ENCODE peak calls at places on chromosomes 12 and 14, in four cellular contexts. H is endothelial cell; F is chondrocyte; D is CD8-positive, alpha-beta T cell. O is an unnamed sample.

GRCh38 chr12:115481141-115481540 is 796.4 kb downstream of the MED13L start:
- DNase-seq in F (no peak), D (no peak), H (no peak), O (no peak)

GRCh38 chr12:98416845-98417244 is 98.5 kb upstream of the TMPO start:
- DNase-seq in H (no peak), F (no peak), D (no peak), O (peak)

GRCh38 chr12:73612571-73612970 is 925.1 kb upstream of the ATXN7L3B start:
- DNase-seq in H (no peak), F (no peak), D (no peak), O (no peak)

GRCh38 chr12:103965255-103965589 is 450 bp upstream of the TDG start:
- DNase-seq in D (no peak), H (no peak), F (no peak), O (no peak)

GRCh38 chr12:2284321-2284813 is 231.6 kb downstream of the CACNA1C start:
- DNase-seq in D (no peak), H (no peak), F (no peak), O (no peak)

GRCh38 chr12:94553130-94553519 is 93.5 kb upstream of the CEP83 start:
- DNase-seq in H (no peak), D (no peak), F (no peak), O (peak)

GRCh38 chr14:52286659-52287649 is 19.5 kb downstream of the PTGDR start:
- DNase-seq in F (no peak), D (no peak), H (no peak), O (no peak)

GRCh38 chr12:52307836-52308806 is 13.1 kb downstream of the KRT83 start:
- DNase-seq in F (no peak), D (no peak), H (peak), O (peak)

GRCh38 chr14:65879218-65880009 is 466.9 kb downstream of the FUT8 start:
- DNase-seq in H (no peak), F (no peak), D (no peak), O (peak)

GRCh38 chr14:73725116-73726024 is 11.2 kb upstream of the PNMA1 start:
- DNase-seq in H (no peak), D (no peak), F (no peak), O (peak)

GRCh38 chr12:85580562-85581168 is 255.5 kb downstream of the RASSF9 start:
- DNase-seq in H (no peak), F (no peak), D (no peak), O (no peak)

DNA sequence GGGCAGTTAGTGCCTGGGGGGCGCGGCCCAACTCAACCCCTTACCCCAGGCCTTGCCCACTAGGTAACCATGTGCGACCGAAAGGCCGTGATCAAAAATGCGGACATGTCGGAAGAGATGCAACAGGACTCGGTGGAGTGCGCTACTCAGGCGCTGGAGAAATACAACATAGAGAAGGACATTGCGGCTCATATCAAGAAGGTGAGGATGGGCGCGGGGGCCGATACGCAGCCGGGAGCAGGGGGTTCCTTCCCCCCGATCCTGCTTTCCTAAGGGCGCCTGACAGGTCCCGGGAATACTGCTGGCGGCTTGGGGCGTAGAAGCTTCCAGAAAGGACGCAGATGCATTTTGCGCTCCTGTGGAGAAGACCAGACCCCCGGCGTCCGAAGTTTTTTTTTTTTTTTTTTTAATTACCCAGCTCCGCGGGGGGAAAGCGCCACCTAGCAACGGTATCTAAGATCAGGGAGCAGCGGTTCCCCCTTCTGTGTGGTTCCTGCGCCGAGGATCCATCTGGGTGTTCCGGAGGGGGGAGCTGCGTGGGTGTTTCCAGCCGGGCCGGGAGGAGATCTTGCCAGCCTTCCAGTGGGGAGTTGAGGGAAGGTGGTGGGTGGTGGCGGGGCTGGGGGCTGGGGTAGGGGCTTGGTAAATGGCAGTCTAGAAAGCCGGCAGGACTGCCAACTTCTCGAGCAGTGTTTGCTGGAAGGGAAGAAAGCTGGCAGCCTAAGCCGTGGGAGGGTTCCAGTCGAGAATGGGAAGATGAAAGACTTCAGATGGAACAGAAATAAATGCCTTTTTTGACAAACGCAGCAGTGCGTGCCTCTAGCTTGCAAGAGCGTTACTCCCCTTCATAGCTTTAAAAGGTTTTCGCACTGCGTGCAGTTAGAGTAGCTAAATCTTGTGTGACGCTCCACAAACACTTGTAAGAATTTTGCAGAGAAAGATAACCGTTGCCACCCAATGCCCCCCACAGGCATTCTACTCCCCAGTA is 734 bp downstream of the DYNLL1 start:
- DNase-seq in F (no peak), H (peak), D (peak), O (peak)
- TF ChIP-seq CTCF in F (peak), H (no peak), D (no peak), O (no peak)

GRCh38 chr14:83473846-83474245 is 1940.2 kb upstream of the SEL1L start:
- DNase-seq in D (no peak), F (no peak), H (no peak), O (no peak)
- TF ChIP-seq CTCF in D (no peak), F (no peak), H (no peak), O (no peak)

GRCh38 chr12:127271776-127272175 is 995.2 kb upstream of the TMEM132C start:
- DNase-seq in D (no peak), H (no peak), F (no peak), O (no peak)

GRCh38 chr12:127268121-127268520 is 998.8 kb upstream of the TMEM132C start:
- DNase-seq in D (no peak), F (no peak), H (no peak), O (no peak)

GRCh38 chr12:127267128-127267527 is 999.8 kb upstream of the TMEM132C start:
- DNase-seq in F (no peak), H (no peak), D (no peak), O (no peak)

GRCh38 chr12:127272864-127273263 is 994.1 kb upstream of the TMEM132C start:
- DNase-seq in H (no peak), D (no peak), F (no peak), O (peak)

GRCh38 chr12:127270193-127270592 is 996.8 kb upstream of the TMEM132C start:
- DNase-seq in D (no peak), H (no peak), F (no peak), O (peak)
- TF ChIP-seq CTCF in D (no peak), H (no peak), F (no peak), O (no peak)

GRCh38 chr12:74846116-74846515 is 308.5 kb downstream of the ATXN7L3B start:
- DNase-seq in F (no peak), D (no peak), H (no peak), O (no peak)

GRCh38 chr12:74847169-74847568 is 309.5 kb downstream of the ATXN7L3B start:
- DNase-seq in F (no peak), D (no peak), H (no peak), O (no peak)

GRCh38 chr12:74849801-74850200 is 312.2 kb downstream of the ATXN7L3B start:
- DNase-seq in D (no peak), H (no peak), F (no peak), O (no peak)
- TF ChIP-seq CTCF in D (no peak), H (no peak), F (peak), O (peak)

GRCh38 chr14:57380935-57381334 is 9.5 kb upstream of the NAA30 start:
- DNase-seq in F (no peak), H (no peak), D (no peak), O (peak)

GRCh38 chr14:57383125-57383524 is 7.3 kb upstream of the NAA30 start:
- DNase-seq in D (no peak), F (no peak), H (no peak), O (no peak)

GRCh38 chr14:57375156-57375555 is 15.2 kb upstream of the NAA30 start:
- DNase-seq in H (no peak), F (no peak), D (no peak), O (no peak)

GRCh38 chr14:57382283-57382682 is 8.1 kb upstream of the NAA30 start:
- DNase-seq in F (no peak), D (no peak), H (no peak), O (peak)

DNA sequence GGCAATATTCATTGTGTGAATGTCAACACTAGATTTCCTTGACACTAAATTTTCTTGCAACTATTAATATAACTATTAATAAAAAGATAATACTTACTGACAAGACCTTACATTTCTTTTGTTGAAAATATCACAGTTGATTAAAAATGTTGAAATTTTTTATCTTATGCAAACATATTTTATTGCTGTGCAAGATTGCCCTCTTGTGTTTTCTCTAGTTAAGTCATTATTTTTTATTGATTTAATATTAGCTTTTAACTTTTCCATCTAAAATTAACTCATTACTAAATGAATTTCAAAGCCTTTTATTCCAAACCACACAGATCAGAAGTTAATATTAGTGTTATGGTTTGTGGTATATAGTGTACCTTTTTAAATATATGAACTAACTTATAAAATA is 11.7 kb upstream of the NAA30 start:
- DNase-seq in D (no peak), F (no peak), H (no peak), O (no peak)
- TF ChIP-seq CTCF in D (no peak), F (peak), H (peak), O (no peak)

GRCh38 chr14:41872906-41873305 is 266.2 kb downstream of the LRFN5 start:
- DNase-seq in D (no peak), H (no peak), F (no peak), O (no peak)

GRCh38 chr14:41873379-41874034 is 266.8 kb downstream of the LRFN5 start:
- DNase-seq in H (no peak), F (no peak), D (no peak), O (no peak)

DNA sequence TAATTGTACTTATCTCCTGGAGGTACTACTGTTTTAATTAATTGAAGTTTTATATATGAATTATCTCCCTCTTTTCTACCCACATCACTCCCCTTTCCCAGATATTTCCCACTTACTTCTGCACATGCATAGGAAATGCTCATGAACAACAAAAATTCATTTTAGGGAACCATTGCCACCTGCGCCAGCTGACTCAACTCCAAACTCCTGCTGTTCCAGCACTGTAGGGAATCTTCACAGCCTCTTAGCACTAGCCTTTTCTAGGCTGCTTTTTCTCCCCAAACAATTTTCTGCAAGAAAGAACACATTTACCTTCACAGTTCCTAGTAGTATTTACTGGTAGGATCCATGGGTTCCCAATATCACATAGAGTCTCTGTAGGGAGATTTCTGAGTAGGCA is 268.4 kb downstream of the LRFN5 start:
- DNase-seq in F (no peak), H (no peak), D (no peak), O (no peak)
- TF ChIP-seq CTCF in F (no peak), H (no peak), D (no peak), O (no peak)

GRCh38 chr12:25250744-25251730 is at the start of gene KRAS:
- DNase-seq in D (peak), F (peak), H (peak), O (peak)
- TF ChIP-seq CTCF in D (no peak), F (no peak), H (no peak), O (no peak)

GRCh38 chr12:121130866-121131373 is 1.8 kb upstream of the P2RX7 start:
- DNase-seq in D (no peak), F (no peak), H (no peak), O (no peak)

GRCh38 chr12:121131941-121132341 is 735 bp upstream of the P2RX7 start:
- DNase-seq in D (no peak), F (no peak), H (no peak), O (no peak)

GRCh38 chr12:121135320-121135719 is 2.6 kb downstream of the P2RX7 start:
- DNase-seq in H (no peak), F (no peak), D (no peak), O (no peak)

GRCh38 chr12:121133838-121134237 is 1.2 kb downstream of the P2RX7 start:
- DNase-seq in F (no peak), H (no peak), D (no peak), O (no peak)

GRCh38 chr12:121132601-121133481 is at the start of gene P2RX7:
- DNase-seq in F (no peak), H (peak), D (peak), O (peak)
- TF ChIP-seq CTCF in F (no peak), H (no peak), D (no peak), O (peak)

GRCh38 chr14:34913619-34914018 is 38.5 kb upstream of the BAZ1A start:
- DNase-seq in H (no peak), D (no peak), F (no peak), O (no peak)

GRCh38 chr14:34911209-34912150 is 36.3 kb upstream of the BAZ1A start:
- DNase-seq in H (no peak), D (no peak), F (no peak), O (peak)

GRCh38 chr14:34906287-34906686 is 31.1 kb upstream of the BAZ1A start:
- DNase-seq in D (no peak), F (no peak), H (no peak), O (no peak)

GRCh38 chr14:34912966-34913365 is 37.8 kb upstream of the BAZ1A start:
- DNase-seq in F (no peak), D (no peak), H (no peak), O (no peak)

DNA sequence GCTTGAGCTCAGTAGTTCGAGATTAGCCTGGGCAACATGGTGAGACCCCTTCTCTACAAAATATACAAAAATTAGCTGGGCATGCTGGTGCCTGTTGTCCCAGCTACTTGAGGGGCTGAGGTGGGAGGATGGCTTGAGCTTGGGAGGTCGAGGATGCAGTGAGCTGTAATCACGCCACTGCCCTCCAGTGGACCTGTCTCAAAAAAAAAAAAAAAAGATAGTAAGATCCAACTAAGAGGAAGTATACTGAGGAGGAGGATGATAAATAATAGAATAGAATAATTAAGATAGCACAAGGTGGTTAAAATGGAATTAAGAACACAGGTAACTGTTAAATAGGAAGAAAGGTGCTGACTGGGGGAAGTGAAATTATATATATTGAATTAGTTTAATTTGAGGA is 37.0 kb upstream of the BAZ1A start:
- DNase-seq in D (no peak), F (no peak), H (no peak), O (peak)
- TF ChIP-seq CTCF in D (no peak), F (no peak), H (no peak), O (no peak)

DNA sequence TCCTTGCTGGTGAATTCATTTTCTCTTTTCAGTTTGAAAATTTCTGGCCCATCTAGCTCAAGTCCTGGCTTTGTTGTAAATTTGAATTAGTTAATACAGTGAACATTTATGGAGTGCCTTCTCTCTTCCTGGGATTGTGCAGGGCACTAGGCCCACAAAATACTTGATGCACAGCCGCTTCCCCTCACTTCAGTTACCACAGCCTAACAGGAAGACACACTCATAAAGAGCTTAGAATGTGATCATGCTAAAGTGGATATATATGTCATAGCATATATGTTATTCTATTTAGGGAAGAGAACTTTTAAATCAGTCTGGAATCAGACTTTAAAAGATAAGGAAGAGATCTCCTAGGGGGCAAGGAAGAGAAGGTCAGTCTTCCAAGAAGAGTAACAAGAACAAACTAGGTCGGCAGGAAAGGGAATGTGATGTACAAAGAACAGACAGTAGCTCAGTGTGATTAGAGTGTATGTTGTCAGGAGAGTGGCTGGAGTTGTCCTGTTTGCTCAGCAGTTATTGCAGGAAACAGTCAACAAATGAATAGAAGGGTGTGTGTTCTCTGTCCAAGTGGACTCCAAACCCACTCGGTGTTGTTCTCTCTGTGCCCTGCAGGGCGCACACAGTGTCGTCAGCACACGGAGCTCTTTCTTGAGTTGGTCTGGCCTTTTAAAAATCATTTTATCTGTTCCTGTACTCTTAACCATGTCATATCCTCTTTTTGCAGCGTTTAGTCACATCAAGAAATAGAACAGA is 74.4 kb downstream of the DAAM1 start:
- DNase-seq in H (peak), F (no peak), D (no peak), O (no peak)
- TF ChIP-seq CTCF in H (peak), F (peak), D (no peak), O (no peak)